ENCODE peak calls at places on chromosomes 12 and 14, in nine cellular contexts. S is GM13977, K is kidney, M is prostate gland, T is MM.1S, U is omental fat pad, F is GM23338, R is Calu3, A is lower lobe of right lung. V is an unnamed sample.
A peak's percentile ranks its signal among the peaks of the same experiment; 100 is the strongest.

GRCh38 chr14:75667099-75667498 is 6.1 kb downstream of the TTLL5 start:
- DNase-seq in F (no peak), U (no peak), K (no peak), A (no peak), R (no peak), S (no peak), T (no peak), M (no peak), V (no peak)

GRCh38 chr12:128076188-128076587 is 190.8 kb upstream of the TMEM132C start:
- DNase-seq in T (no peak), R (no peak), M (no peak), K (no peak), F (no peak), U (no peak), A (no peak), S (no peak), V (peak; percentile 11)

GRCh38 chr12:52351196-52352059 is 15.9 kb downstream of the KRT85 start:
- DNase-seq in M (peak; percentile 57), A (no peak), R (no peak), T (peak; percentile 57), U (no peak), S (no peak), F (no peak), K (no peak), V (no peak)

GRCh38 chr12:53872367-53872766 is 66.3 kb upstream of the HOXC13 start:
- DNase-seq in U (no peak), R (no peak), M (no peak), A (no peak), F (no peak), K (no peak), S (no peak), T (peak; percentile 59), V (no peak)

GRCh38 chr14:55073856-55074255 is 22.4 kb downstream of the MAPK1IP1L start:
- DNase-seq in F (no peak), M (no peak), T (no peak), S (no peak), U (no peak), R (no peak), K (no peak), A (no peak), V (peak; percentile 34)

GRCh38 chr12:25348290-25348689 is 97.6 kb upstream of the KRAS start:
- DNase-seq in A (no peak), R (no peak), M (no peak), U (no peak), T (no peak), S (no peak), F (no peak), K (no peak), V (no peak)

GRCh38 chr14:104388011-104388521 is 191.5 kb upstream of the C14orf180 start:
- DNase-seq in F (no peak), M (no peak), R (no peak), A (no peak), K (peak; percentile 49), T (no peak), S (no peak), U (no peak), V (no peak)

GRCh38 chr14:105474478-105475268 is at the start of gene CRIP2:
- DNase-seq in F (peak; percentile 62), T (no peak), M (no peak), S (peak; percentile 91), U (no peak), A (no peak), K (no peak), R (peak; percentile 81), V (peak; percentile 38)

GRCh38 chr12:121536929-121537813 is 43.7 kb downstream of the KDM2B start:
- DNase-seq in R (peak; percentile 91), S (peak; percentile 96), F (peak; percentile 75), U (peak; percentile 45), K (peak; percentile 97), T (peak; percentile 81), M (peak; percentile 67), A (peak; percentile 95), V (peak; percentile 65)

GRCh38 chr12:132461526-132461925 is 28.4 kb upstream of the FBRSL1 start:
- DNase-seq in T (no peak), F (no peak), U (no peak), R (no peak), A (no peak), S (no peak), M (no peak), K (peak; percentile 47), V (no peak)

GRCh38 chr12:132462778-132463177 is 27.2 kb upstream of the FBRSL1 start:
- DNase-seq in U (no peak), S (no peak), R (no peak), K (peak; percentile 12), T (no peak), F (no peak), M (no peak), A (no peak), V (no peak)

GRCh38 chr12:132458441-132459225 is 31.3 kb upstream of the FBRSL1 start:
- DNase-seq in A (no peak), F (no peak), U (no peak), T (no peak), R (no peak), S (no peak), K (peak; percentile 56), M (no peak), V (no peak)

GRCh38 chr12:132459270-132459669 is 30.7 kb upstream of the FBRSL1 start:
- DNase-seq in M (no peak), A (no peak), S (no peak), R (no peak), U (no peak), K (no peak), F (no peak), T (no peak), V (no peak)

DNA sequence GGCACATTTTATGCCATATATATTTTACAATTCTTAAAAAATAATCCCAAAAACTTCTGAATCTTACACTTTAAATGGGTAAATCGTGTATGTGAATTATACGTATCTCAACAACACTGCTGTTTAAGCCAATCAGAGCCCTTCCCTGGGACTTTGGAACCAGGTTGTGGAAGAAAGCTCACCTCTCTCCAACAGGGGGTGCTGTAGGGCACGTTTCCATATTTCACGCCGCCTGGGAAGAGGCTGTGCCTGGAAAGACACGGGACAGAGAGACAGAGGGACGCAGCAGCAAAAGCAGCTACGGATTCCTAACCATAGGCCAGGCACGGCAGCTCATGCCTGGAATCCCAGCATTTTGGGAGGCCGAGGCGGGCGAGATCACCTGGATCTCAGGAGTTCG is 29.4 kb upstream of the FBRSL1 start:
- DNase-seq in K (peak; percentile 32), F (peak; percentile 83), U (no peak), A (no peak), T (no peak), S (no peak), M (no peak), R (no peak), V (peak; percentile 23)
- TF ChIP-seq CTCF in K (no peak), F (peak; percentile 90), U (no peak), A (peak; percentile 32), T (peak; percentile 15), S (peak; percentile 44), M (no peak), R (peak; percentile 60), V (peak; percentile 27)

GRCh38 chr12:27220988-27221345 is 23.1 kb upstream of the STK38L start:
- DNase-seq in F (no peak), K (no peak), M (no peak), U (no peak), S (no peak), T (no peak), R (no peak), A (no peak), V (no peak)

GRCh38 chr12:27220057-27220987 is 23.8 kb upstream of the STK38L start:
- DNase-seq in T (peak; percentile 38), F (no peak), S (no peak), K (no peak), A (no peak), M (no peak), U (no peak), R (no peak), V (peak; percentile 26)

GRCh38 chr12:27219693-27220056 is 24.4 kb upstream of the STK38L start:
- DNase-seq in S (no peak), T (no peak), K (no peak), M (no peak), R (no peak), U (no peak), F (no peak), A (no peak), V (no peak)

GRCh38 chr12:27217590-27217989 is 26.5 kb upstream of the STK38L start:
- DNase-seq in T (no peak), M (no peak), U (no peak), R (no peak), S (no peak), A (no peak), F (no peak), K (no peak), V (no peak)

DNA sequence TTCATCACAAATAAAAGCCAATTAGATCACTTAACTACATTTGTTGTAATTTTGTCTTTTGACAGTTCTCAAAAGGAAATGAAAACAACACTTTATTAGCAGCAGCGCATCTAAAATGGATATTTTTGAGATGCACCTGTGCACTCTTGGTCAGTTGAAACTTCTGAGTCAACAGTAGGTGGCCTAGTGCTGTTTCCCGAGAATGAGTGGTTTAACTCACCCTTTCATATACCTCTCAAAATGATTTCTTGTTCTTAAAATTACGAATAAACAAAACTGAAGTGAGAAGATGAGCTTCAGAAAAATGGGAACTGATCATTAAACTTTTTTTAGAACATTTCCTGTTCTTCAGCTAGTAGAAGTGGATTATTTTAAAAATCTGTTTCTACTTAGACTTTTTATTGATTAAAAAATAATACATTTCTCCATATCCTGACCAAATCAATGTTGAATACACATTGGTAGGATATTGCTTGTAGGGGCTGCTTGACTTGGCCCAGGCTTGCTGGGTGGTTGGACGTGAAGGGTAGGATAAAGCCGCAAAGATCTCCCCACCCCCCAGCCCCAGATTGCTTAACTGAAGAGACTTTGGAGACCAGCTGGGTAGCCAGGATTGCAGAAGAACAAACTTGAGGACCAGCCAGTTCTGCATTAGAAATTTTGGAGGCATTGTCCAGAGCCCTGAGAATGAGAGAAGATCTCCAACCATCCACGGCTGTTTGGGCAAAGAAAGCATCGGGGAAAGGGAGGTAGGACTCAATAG is 22.3 kb upstream of the STK38L start:
- DNase-seq in R (no peak), K (no peak), T (peak; percentile 92), A (no peak), M (no peak), F (no peak), S (peak; percentile 51), U (no peak), V (no peak)
- TF ChIP-seq CTCF in R (no peak), K (no peak), T (peak; percentile 44), A (no peak), M (no peak), F (no peak), S (peak; percentile 37), U (no peak), V (no peak)

DNA sequence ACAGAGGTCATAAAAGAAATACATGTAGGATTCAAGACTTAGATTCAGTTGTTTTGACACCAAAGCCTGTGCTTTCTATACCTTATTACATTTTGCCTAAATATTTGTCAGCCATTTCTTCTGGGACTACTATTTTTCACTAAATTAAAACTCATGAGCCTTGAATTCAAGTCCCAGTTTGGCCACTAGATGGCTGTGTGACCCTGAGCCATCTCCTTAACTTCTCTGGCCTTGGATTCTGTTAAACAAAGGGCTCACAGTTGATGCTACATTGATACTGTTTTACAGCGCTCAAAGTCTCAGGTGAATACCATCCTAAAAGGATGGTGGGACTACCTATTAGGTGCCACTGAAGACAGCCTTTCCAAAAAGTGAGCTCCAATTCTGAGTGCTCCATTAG is 39.6 kb upstream of the CCDC198 start:
- DNase-seq in U (no peak), R (peak; percentile 28), M (no peak), S (peak; percentile 6), K (no peak), F (peak; percentile 63), A (no peak), T (peak; percentile 23), V (peak; percentile 47)
- TF ChIP-seq CTCF in U (no peak), R (peak; percentile 57), M (peak; percentile 25), S (peak; percentile 51), K (peak; percentile 68), F (peak; percentile 73), A (peak; percentile 29), T (peak; percentile 42), V (peak; percentile 35)

GRCh38 chr14:67420102-67420739 is 8.3 kb upstream of the PLEK2 start:
- DNase-seq in R (peak; percentile 67), F (peak; percentile 87), U (no peak), K (no peak), T (peak; percentile 43), S (no peak), A (no peak), M (no peak), V (no peak)
- TF ChIP-seq CTCF in R (peak; percentile 61), F (peak; percentile 86), U (no peak), K (no peak), T (peak; percentile 67), S (peak; percentile 64), A (peak; percentile 42), M (no peak), V (peak; percentile 13)